ENCODE peak calls at places on chromosomes 11 and 22, in four cellular contexts. J is GM13977; Q is T-helper 9 cell; O is stimulated activated CD4-positive, alpha-beta T cell treated with anti-CD3 and anti-CD28 coated beads, Interleukin-2, amount 100 ng/mL, for 48 hours. B is an unnamed sample.

GRCh38 chr11:47448566-47449427 is at the start of gene RAPSN:
- DNase-seq in J (no peak), Q (no peak), O (no peak), B (no peak)

GRCh38 chr11:124446926-124447325 is 1.4 kb upstream of the OR8B8 start:
- DNase-seq in O (no peak), J (no peak), Q (no peak), B (no peak)

GRCh38 chr22:31753005-31753633 is 700 bp upstream of the DEPDC5 start:
- DNase-seq in J (peak; percentile 21), Q (no peak), O (no peak), B (peak; percentile 77)

GRCh38 chr11:2944953-2945756 is 15.9 kb upstream of the PHLDA2 start:
- DNase-seq in Q (no peak), O (peak; percentile 41), J (no peak), B (no peak)

GRCh38 chr11:8288166-8288772 is 24.6 kb upstream of the LMO1 start:
- DNase-seq in J (no peak), Q (no peak), O (no peak), B (no peak)

GRCh38 chr22:19970031-19970478 is 28.4 kb upstream of the TXNRD2 start:
- DNase-seq in J (no peak), O (no peak), Q (no peak), B (no peak)

GRCh38 chr11:111539426-111540113 is 950 bp upstream of the LAYN start:
- DNase-seq in J (no peak), O (no peak), Q (no peak), B (no peak)

GRCh38 chr11:2951235-2952110 is 22.3 kb upstream of the PHLDA2 start:
- DNase-seq in J (no peak), Q (no peak), O (no peak), B (no peak)

GRCh38 chr22:29385748-29386147 is 2.6 kb downstream of the AP1B1 start:
- DNase-seq in Q (no peak), O (no peak), J (peak; percentile 40), B (no peak)

GRCh38 chr22:47150426-47150825 is 388.0 kb downstream of the TBC1D22A start:
- DNase-seq in Q (no peak), O (no peak), J (no peak), B (no peak)

GRCh38 chr22:43884600-43885318 is 7.1 kb downstream of the PNPLA5 start:
- DNase-seq in Q (peak; percentile 29), O (peak; percentile 60), J (peak; percentile 86), B (no peak)

GRCh38 chr11:67483901-67484665 is 1.3 kb downstream of the AIP start:
- DNase-seq in J (no peak), Q (no peak), O (peak; percentile 27), B (no peak)

GRCh38 chr11:19579957-19580356 is 132.7 kb upstream of the NAV2 start:
- DNase-seq in Q (no peak), O (no peak), J (no peak), B (no peak)

GRCh38 chr11:10288316-10288715 is 5.7 kb downstream of the SBF2 start:
- DNase-seq in J (no peak), O (no peak), Q (no peak), B (no peak)

GRCh38 chr11:110894224-110894623 is 182.0 kb upstream of the ARHGAP20 start:
- DNase-seq in J (no peak), O (no peak), Q (no peak), B (no peak)

GRCh38 chr11:43947003-43947500 is 4.6 kb downstream of the C11orf96 start:
- DNase-seq in J (no peak), O (no peak), Q (no peak), B (no peak)

GRCh38 chr22:46401370-46401769 is 65.9 kb downstream of the TRMU start:
- DNase-seq in Q (no peak), O (no peak), J (no peak), B (no peak)

GRCh38 chr11:31887180-31887579 is 76.1 kb upstream of the PAX6 start:
- DNase-seq in Q (no peak), O (no peak), J (no peak), B (no peak)

GRCh38 chr22:22068025-22068424 is 85.4 kb upstream of the TOP3B start:
- DNase-seq in Q (no peak), O (no peak), J (no peak), B (no peak)

GRCh38 chr11:14454861-14455632 is 44.6 kb downstream of the COPB1 start:
- DNase-seq in O (no peak), Q (no peak), J (peak; percentile 24), B (no peak)

GRCh38 chr11:126764221-126764620 is 236.3 kb downstream of the KIRREL3 start:
- DNase-seq in Q (no peak), J (no peak), O (no peak), B (peak; percentile 22)

GRCh38 chr11:11813288-11813962 is 28.3 kb upstream of the USP47 start:
- DNase-seq in J (no peak), Q (no peak), O (no peak), B (no peak)

GRCh38 chr11:44702897-44703296 is 23.9 kb upstream of the TSPAN18 start:
- DNase-seq in J (no peak), Q (no peak), O (no peak), B (no peak)

GRCh38 chr11:64000026-64000739 is 13.9 kb downstream of the OTUB1 start:
- DNase-seq in J (peak; percentile 95), Q (peak; percentile 70), O (peak; percentile 67), B (peak; percentile 55)

GRCh38 chr11:103222801-103223200 is 113.6 kb downstream of the DYNC2H1 start:
- DNase-seq in O (no peak), J (no peak), Q (no peak), B (no peak)

GRCh38 chr11:15748673-15749190 is 607.6 kb downstream of the SOX6 start:
- DNase-seq in Q (no peak), O (no peak), J (no peak), B (no peak)

GRCh38 chr11:126375726-126376125 is 20.2 kb downstream of the ST3GAL4 start:
- DNase-seq in O (no peak), Q (no peak), J (no peak), B (no peak)

GRCh38 chr11:362642-363442 is 6.5 kb upstream of the B4GALNT4 start:
- DNase-seq in O (no peak), Q (no peak), J (no peak), B (no peak)